ENCODE peak calls at places on chromosome 16, in six cellular contexts. T is HCT116, M is GM12878, H is HEK293T, L is WTC11, A is H1. V is an unnamed sample.

GRCh38 chr16:57893559-57894389 is 77.2 kb downstream of the CNGB1 start:
- DNase-seq in A (no peak), L (no peak), M (no peak), T (no peak), H (no peak), V (peak)

GRCh38 chr16:15980329-15980728 is 30.9 kb downstream of the ABCC1 start:
- DNase-seq in T (no peak), H (no peak), L (no peak), A (no peak), M (no peak), V (no peak)

GRCh38 chr16:15952265-15952711 is 2.9 kb downstream of the ABCC1 start:
- DNase-seq in T (no peak), M (no peak), H (no peak), L (no peak), A (no peak), V (peak)

GRCh38 chr16:49492090-49492801 is 118.6 kb downstream of the C16orf78 start:
- DNase-seq in H (peak), L (peak), T (no peak), M (no peak), A (peak), V (no peak)

GRCh38 chr16:30785126-30786106 is 1.6 kb downstream of the ZNF629 start:
- DNase-seq in H (no peak), M (no peak), L (no peak), T (no peak), A (no peak), V (no peak)

GRCh38 chr16:82629441-82630027 is 2.8 kb downstream of the CDH13 start:
- DNase-seq in A (no peak), H (no peak), M (no peak), L (no peak), T (no peak), V (no peak)

GRCh38 chr16:66521227-66521626 is 28.7 kb downstream of the TK2 start:
- DNase-seq in H (no peak), L (no peak), M (no peak), A (no peak), T (no peak), V (no peak)

GRCh38 chr16:12191102-12191501 is 214.6 kb downstream of the SNX29 start:
- DNase-seq in H (no peak), L (no peak), A (no peak), M (no peak), T (no peak), V (no peak)

GRCh38 chr16:25416002-25416401 is 158.4 kb upstream of the ZKSCAN2 start:
- DNase-seq in A (no peak), L (no peak), T (no peak), M (no peak), H (no peak), V (no peak)

GRCh38 chr16:74633686-74634085 is 26.8 kb upstream of the GLG1 start:
- DNase-seq in H (no peak), T (no peak), M (no peak), A (no peak), L (no peak), V (no peak)

GRCh38 chr16:17471745-17472075 is 950 bp upstream of the XYLT1 start:
- DNase-seq in H (no peak), M (no peak), L (no peak), T (no peak), A (no peak), V (no peak)

GRCh38 chr16:15653227-15653626 is 3.2 kb downstream of the NDE1 start:
- DNase-seq in T (no peak), A (no peak), M (no peak), L (no peak), H (no peak), V (peak)

GRCh38 chr16:12081048-12081404 is 104.5 kb downstream of the SNX29 start:
- DNase-seq in A (no peak), T (no peak), L (no peak), H (no peak), M (no peak), V (no peak)

GRCh38 chr16:51538707-51539604 is 387.9 kb upstream of the SALL1 start:
- DNase-seq in T (no peak), H (no peak), M (no peak), A (no peak), L (no peak), V (peak)

GRCh38 chr16:49000594-49000993 is 281.0 kb downstream of the CBLN1 start:
- DNase-seq in A (no peak), T (peak), M (no peak), H (peak), L (peak), V (no peak)

GRCh38 chr16:68236804-68237242 is 896 bp upstream of the ESRP2 start:
- DNase-seq in M (no peak), T (no peak), A (no peak), L (peak), H (no peak), V (peak)

GRCh38 chr16:50932348-50932916 is 190.5 kb downstream of the CYLD start:
- DNase-seq in L (no peak), A (no peak), H (no peak), M (no peak), T (no peak), V (no peak)

GRCh38 chr16:78503501-78504110 is 404.2 kb downstream of the WWOX start:
- DNase-seq in H (peak), T (peak), L (peak), M (no peak), A (no peak), V (peak)

GRCh38 chr16:86771506-86772230 is 193.3 kb downstream of the FOXL1 start:
- DNase-seq in H (no peak), A (no peak), T (no peak), L (no peak), M (no peak), V (no peak)

GRCh38 chr16:2276501-2277195 is 8.7 kb upstream of the RNPS1 start:
- DNase-seq in A (no peak), M (no peak), L (no peak), T (no peak), H (no peak), V (no peak)

GRCh38 chr16:4987580-4988374 is 29.6 kb downstream of the SEC14L5 start:
- DNase-seq in M (no peak), T (no peak), A (peak), L (peak), H (no peak), V (no peak)

GRCh38 chr16:10827691-10828341 is 9.2 kb upstream of the TVP23A start:
- DNase-seq in H (no peak), L (no peak), A (no peak), T (no peak), M (no peak), V (no peak)

GRCh38 chr16:67652578-67653130 is 7.4 kb downstream of the ACD start:
- DNase-seq in A (peak), M (no peak), T (peak), H (peak), L (peak), V (no peak)

GRCh38 chr16:11403534-11403795 is 58.2 kb downstream of the RMI2 start:
- DNase-seq in L (no peak), T (no peak), M (no peak), A (no peak), H (no peak), V (no peak)

GRCh38 chr16:80066805-80067580 is 466.5 kb upstream of the MAF start:
- DNase-seq in L (no peak), M (no peak), H (no peak), A (no peak), T (no peak), V (no peak)

DNA sequence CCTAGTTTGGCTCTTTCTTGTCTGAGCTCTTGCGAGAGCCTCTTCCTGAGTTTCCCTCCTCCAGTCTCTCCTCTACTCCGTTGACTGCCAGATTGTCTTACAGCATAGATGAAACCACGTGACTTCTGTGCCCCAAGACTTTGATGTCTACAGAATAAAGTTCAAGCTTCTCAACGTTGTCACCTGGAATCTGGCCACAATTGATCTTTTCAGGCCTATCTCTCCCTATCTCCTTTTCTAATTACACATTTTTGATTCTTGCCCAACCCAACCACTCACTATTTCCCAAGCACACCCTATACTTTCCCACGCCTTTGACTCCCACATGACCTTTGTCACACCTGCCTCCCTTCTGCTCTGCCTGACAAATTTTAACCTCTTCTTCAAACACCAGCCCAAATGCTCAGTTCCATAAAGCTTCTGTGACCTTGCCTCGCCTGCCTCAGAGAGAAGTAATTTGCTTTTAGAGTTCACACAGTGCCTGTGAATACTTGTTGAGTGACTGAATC is 52.4 kb upstream of the PMFBP1 start:
- DNase-seq in L (no peak), M (no peak), A (no peak), H (no peak), T (no peak), V (peak)
- TF ChIP-seq SP1 in L (no peak), M (no peak), A (no peak), H (no peak), T (no peak), V (no peak)

DNA sequence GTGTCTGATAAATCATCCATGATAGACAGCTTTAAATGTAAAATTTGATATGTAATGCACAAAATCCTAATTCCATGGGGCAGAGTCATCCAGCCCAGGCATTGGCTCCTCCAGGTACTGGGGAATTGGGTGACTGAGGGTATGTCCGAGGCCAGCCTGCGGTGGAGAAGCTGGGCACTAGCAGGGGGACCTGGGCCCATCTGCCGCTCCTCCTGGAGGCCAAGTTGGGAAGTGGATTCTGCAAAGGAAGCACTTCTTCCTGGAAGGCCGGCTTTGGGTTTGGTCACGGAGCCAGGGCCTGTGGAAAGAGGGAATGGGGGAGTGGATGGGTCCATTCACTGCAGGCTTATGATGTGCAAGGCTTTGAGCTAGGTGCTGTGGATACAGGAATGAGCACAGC is 85.8 kb downstream of the GNAO1 start:
- DNase-seq in A (peak), H (peak), M (no peak), L (peak), T (no peak), V (peak)
- TF ChIP-seq SP1 in A (no peak), H (no peak), M (no peak), L (no peak), T (no peak), V (no peak)

GRCh38 chr16:85755929-85756768 is 5.3 kb upstream of the C16orf74 start:
- DNase-seq in T (no peak), H (no peak), A (no peak), M (peak), L (no peak), V (no peak)
- TF ChIP-seq SP1 in T (no peak), H (no peak), A (no peak), M (peak), L (no peak), V (no peak)

DNA sequence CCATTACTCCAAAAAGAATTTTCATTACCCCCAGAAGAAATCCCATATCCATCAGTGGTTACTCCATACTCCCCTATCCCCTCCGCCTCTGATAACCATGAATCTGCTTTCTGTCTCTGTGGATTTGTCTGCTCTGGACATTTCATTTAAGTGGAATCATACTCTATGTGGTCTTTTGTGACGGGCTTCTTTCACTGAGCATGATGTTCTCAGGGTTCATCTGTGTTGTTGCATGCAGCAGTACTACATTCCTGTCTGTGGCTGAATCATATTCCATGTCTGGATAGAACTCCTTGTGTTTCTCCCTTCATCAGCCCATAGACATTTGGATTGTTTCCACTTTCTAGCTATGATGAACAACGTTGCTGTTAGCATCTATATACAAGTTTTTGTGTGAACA is 59.5 kb upstream of the IRX3 start:
- DNase-seq in H (no peak), T (no peak), L (no peak), M (no peak), A (no peak), V (no peak)
- TF ChIP-seq SP1 in H (no peak), T (no peak), L (no peak), M (no peak), A (no peak), V (no peak)

V was measured in HepG2.